ENCODE peak calls at places on chromosomes 1 and 21, in five cellular contexts. N is T follicular helper cell; V is CD8-positive, alpha-beta T cell; K is activated CD4-positive, alpha-beta T cell treated with anti-CD3 and anti-CD28 coated beads for 24 hours; Z is fibroblast of the aortic adventitia. H is an unnamed sample.

GRCh38 chr1:153490272-153491051 is 30.0 kb upstream of the S100A7 start:
- DNase-seq in Z (peak; percentile 96), N (no peak), V (no peak), K (no peak), H (peak; percentile 45)

GRCh38 chr1:8382608-8383525 is 65.0 kb downstream of the SLC45A1 start:
- DNase-seq in N (no peak), Z (no peak), K (no peak), V (no peak), H (no peak)

GRCh38 chr1:117061986-117062415 is 1.9 kb downstream of the TTF2 start:
- DNase-seq in V (no peak), N (no peak), Z (peak; percentile 70), K (peak; percentile 29), H (no peak)

GRCh38 chr21:44550807-44551206 is 498 bp downstream of the KRTAP10-2 start:
- DNase-seq in N (no peak), Z (no peak), V (no peak), K (no peak), H (no peak)

GRCh38 chr1:58158006-58158405 is 388.5 kb downstream of the OMA1 start:
- DNase-seq in K (no peak), N (no peak), Z (no peak), V (no peak), H (no peak)

GRCh38 chr1:234660536-234661133 is 50.7 kb upstream of the IRF2BP2 start:
- DNase-seq in K (no peak), N (no peak), Z (no peak), V (no peak), H (no peak)

GRCh38 chr1:89518116-89518780 is 6.4 kb upstream of the LRRC8B start:
- DNase-seq in N (no peak), Z (no peak), K (no peak), V (no peak), H (no peak)

GRCh38 chr1:204487256-204487615 is 7.4 kb downstream of the PIK3C2B start:
- DNase-seq in Z (no peak), V (no peak), K (no peak), N (no peak), H (no peak)

GRCh38 chr1:201828820-201829774 is at the start of gene IPO9:
- DNase-seq in Z (peak; percentile 94), V (peak; percentile 96), K (peak; percentile 94), N (peak; percentile 90), H (peak; percentile 97)

GRCh38 chr1:68173283-68174172 is 58.8 kb downstream of the WLS start:
- DNase-seq in K (no peak), Z (peak; percentile 76), V (no peak), N (no peak), H (no peak)

GRCh38 chr1:204826970-204827369 is 43.7 kb upstream of the NFASC start:
- DNase-seq in N (no peak), V (no peak), K (no peak), Z (peak; percentile 22), H (no peak)

GRCh38 chr1:179025125-179025974 is at the start of gene FAM20B:
- DNase-seq in Z (peak; percentile 88), N (peak; percentile 81), K (peak; percentile 85), V (peak; percentile 91), H (peak; percentile 96)

GRCh38 chr1:217586586-217586985 is 44.3 kb downstream of the GPATCH2 start:
- DNase-seq in Z (no peak), N (no peak), V (no peak), K (no peak), H (no peak)

GRCh38 chr1:244971524-244972216 is 107.3 kb upstream of the HNRNPU start:
- DNase-seq in Z (peak; percentile 4), K (no peak), N (no peak), V (no peak), H (no peak)

GRCh38 chr1:42784946-42785693 is at the start of gene TMEM269:
- DNase-seq in V (peak; percentile 39), N (peak; percentile 14), K (peak; percentile 10), Z (peak; percentile 1), H (peak; percentile 31)

GRCh38 chr21:44872266-44872567 is 1.3 kb downstream of the PTTG1IP start:
- DNase-seq in K (no peak), Z (no peak), V (no peak), N (no peak), H (no peak)

GRCh38 chr1:223209293-223209898 is 66.3 kb upstream of the TLR5 start:
- DNase-seq in N (no peak), Z (no peak), V (no peak), K (no peak), H (no peak)

GRCh38 chr1:174815036-174815435 is 184.7 kb upstream of the CACYBP start:
- DNase-seq in K (no peak), N (no peak), V (no peak), Z (peak; percentile 34), H (no peak)

GRCh38 chr1:5975133-5975880 is 16.9 kb downstream of the NPHP4 start:
- DNase-seq in N (peak; percentile 34), K (no peak), Z (peak; percentile 51), V (peak; percentile 32), H (peak; percentile 63)

GRCh38 chr1:160376525-160377131 is 9.8 kb downstream of the NHLH1 start:
- DNase-seq in N (no peak), V (peak; percentile 13), Z (peak; percentile 77), K (peak; percentile 7), H (no peak)

GRCh38 chr21:45917241-45917640 is 64.3 kb upstream of the COL6A1 start:
- DNase-seq in K (no peak), V (no peak), Z (no peak), N (no peak), H (no peak)

GRCh38 chr1:86200901-86201300 is 44.3 kb upstream of the COL24A1 start:
- DNase-seq in V (no peak), Z (no peak), N (no peak), K (no peak), H (no peak)

GRCh38 chr1:95012389-95012788 is 60.4 kb downstream of the ALG14 start:
- DNase-seq in Z (peak; percentile 80), V (no peak), K (no peak), N (no peak), H (no peak)

GRCh38 chr1:234725177-234726132 is 115.5 kb upstream of the IRF2BP2 start:
- DNase-seq in N (peak; percentile 45), Z (peak; percentile 41), K (no peak), V (peak; percentile 55), H (peak; percentile 68)

GRCh38 chr1:206049919-206050600 is 2.9 kb upstream of the RHEX start:
- DNase-seq in Z (no peak), K (no peak), N (no peak), V (no peak), H (no peak)

GRCh38 chr1:155052412-155053400 is 1.6 kb downstream of the ADAM15 start:
- DNase-seq in K (no peak), V (peak; percentile 39), Z (no peak), N (peak; percentile 12), H (no peak)

GRCh38 chr1:164191191-164191590 is 367.8 kb upstream of the PBX1 start:
- DNase-seq in K (no peak), V (no peak), N (no peak), Z (no peak), H (no peak)

H was measured in stomach.